ENCODE peak calls at places on chromosomes 2 and 18, in five cellular contexts. One of them, this sample, is unnamed.

GRCh38 chr2:37456479-37456878 is 112.0 kb downstream of the QPCT start:
- ATAC-seq in activated T-cell treated with anti-CD3 and anti-CD28 coated beads, Interleukin-2, amount 50 U/mL, for 4 hours: peak; percentile 60
- ATAC-seq in aorta: no peak
- ATAC-seq in stimulated activated effector memory CD8-positive, alpha-beta T cell treated with anti-CD3 and anti-CD28 coated beads, Interleukin-12 subunit alpha, Interleukin-12 subunit beta, amount 100 ng/mL, for 72 hours: peak; percentile 65
- ATAC-seq in left cardiac atrium: peak; percentile 23
- ATAC-seq in this sample: no peak

GRCh38 chr2:189628817-189629552 is 32.3 kb upstream of the ASNSD1 start:
- ATAC-seq in activated T-cell treated with anti-CD3 and anti-CD28 coated beads, Interleukin-2, amount 50 U/mL, for 4 hours: no peak
- ATAC-seq in aorta: no peak
- ATAC-seq in stimulated activated effector memory CD8-positive, alpha-beta T cell treated with anti-CD3 and anti-CD28 coated beads, Interleukin-12 subunit alpha, Interleukin-12 subunit beta, amount 100 ng/mL, for 72 hours: no peak
- ATAC-seq in left cardiac atrium: peak; percentile 67
- ATAC-seq in this sample: no peak

GRCh38 chr2:157930728-157931127 is 54.6 kb upstream of the ACVR1 start:
- ATAC-seq in activated T-cell treated with anti-CD3 and anti-CD28 coated beads, Interleukin-2, amount 50 U/mL, for 4 hours: no peak
- ATAC-seq in aorta: no peak
- ATAC-seq in stimulated activated effector memory CD8-positive, alpha-beta T cell treated with anti-CD3 and anti-CD28 coated beads, Interleukin-12 subunit alpha, Interleukin-12 subunit beta, amount 100 ng/mL, for 72 hours: no peak
- ATAC-seq in left cardiac atrium: peak; percentile 57
- ATAC-seq in this sample: no peak

GRCh38 chr18:26228562-26229260 is 2.5 kb downstream of the TAF4B start:
- ATAC-seq in activated T-cell treated with anti-CD3 and anti-CD28 coated beads, Interleukin-2, amount 50 U/mL, for 4 hours: peak; percentile 23
- ATAC-seq in aorta: no peak
- ATAC-seq in stimulated activated effector memory CD8-positive, alpha-beta T cell treated with anti-CD3 and anti-CD28 coated beads, Interleukin-12 subunit alpha, Interleukin-12 subunit beta, amount 100 ng/mL, for 72 hours: no peak
- ATAC-seq in left cardiac atrium: no peak
- ATAC-seq in this sample: no peak

GRCh38 chr2:69975853-69976462 is 14.5 kb upstream of the ASPRV1 start:
- ATAC-seq in activated T-cell treated with anti-CD3 and anti-CD28 coated beads, Interleukin-2, amount 50 U/mL, for 4 hours: no peak
- ATAC-seq in aorta: no peak
- ATAC-seq in stimulated activated effector memory CD8-positive, alpha-beta T cell treated with anti-CD3 and anti-CD28 coated beads, Interleukin-12 subunit alpha, Interleukin-12 subunit beta, amount 100 ng/mL, for 72 hours: no peak
- ATAC-seq in left cardiac atrium: no peak
- ATAC-seq in this sample: peak; percentile 31

GRCh38 chr18:67381608-67382150 is 134.8 kb downstream of the DSEL start:
- ATAC-seq in activated T-cell treated with anti-CD3 and anti-CD28 coated beads, Interleukin-2, amount 50 U/mL, for 4 hours: no peak
- ATAC-seq in aorta: peak; percentile 29
- ATAC-seq in stimulated activated effector memory CD8-positive, alpha-beta T cell treated with anti-CD3 and anti-CD28 coated beads, Interleukin-12 subunit alpha, Interleukin-12 subunit beta, amount 100 ng/mL, for 72 hours: no peak
- ATAC-seq in left cardiac atrium: no peak
- ATAC-seq in this sample: no peak

GRCh38 chr2:62415019-62415431 is 91.0 kb downstream of the TMEM17 start:
- ATAC-seq in activated T-cell treated with anti-CD3 and anti-CD28 coated beads, Interleukin-2, amount 50 U/mL, for 4 hours: no peak
- ATAC-seq in aorta: no peak
- ATAC-seq in stimulated activated effector memory CD8-positive, alpha-beta T cell treated with anti-CD3 and anti-CD28 coated beads, Interleukin-12 subunit alpha, Interleukin-12 subunit beta, amount 100 ng/mL, for 72 hours: peak; percentile 56
- ATAC-seq in left cardiac atrium: no peak
- ATAC-seq in this sample: no peak

GRCh38 chr2:190740449-190740848 is 91.6 kb downstream of the NAB1 start:
- ATAC-seq in activated T-cell treated with anti-CD3 and anti-CD28 coated beads, Interleukin-2, amount 50 U/mL, for 4 hours: no peak
- ATAC-seq in aorta: no peak
- ATAC-seq in stimulated activated effector memory CD8-positive, alpha-beta T cell treated with anti-CD3 and anti-CD28 coated beads, Interleukin-12 subunit alpha, Interleukin-12 subunit beta, amount 100 ng/mL, for 72 hours: no peak
- ATAC-seq in left cardiac atrium: no peak
- ATAC-seq in this sample: no peak

GRCh38 chr2:237330539-237330938 is 83.4 kb downstream of the COL6A3 start:
- ATAC-seq in activated T-cell treated with anti-CD3 and anti-CD28 coated beads, Interleukin-2, amount 50 U/mL, for 4 hours: no peak
- ATAC-seq in aorta: no peak
- ATAC-seq in stimulated activated effector memory CD8-positive, alpha-beta T cell treated with anti-CD3 and anti-CD28 coated beads, Interleukin-12 subunit alpha, Interleukin-12 subunit beta, amount 100 ng/mL, for 72 hours: no peak
- ATAC-seq in left cardiac atrium: no peak
- ATAC-seq in this sample: no peak

GRCh38 chr2:173086518-173087213 is 11.0 kb downstream of the MAP3K20 start:
- ATAC-seq in activated T-cell treated with anti-CD3 and anti-CD28 coated beads, Interleukin-2, amount 50 U/mL, for 4 hours: no peak
- ATAC-seq in aorta: peak; percentile 9
- ATAC-seq in stimulated activated effector memory CD8-positive, alpha-beta T cell treated with anti-CD3 and anti-CD28 coated beads, Interleukin-12 subunit alpha, Interleukin-12 subunit beta, amount 100 ng/mL, for 72 hours: no peak
- ATAC-seq in left cardiac atrium: peak; percentile 39
- ATAC-seq in this sample: peak; percentile 59

GRCh38 chr2:202007015-202008011 is 26.3 kb upstream of the FZD7 start:
- ATAC-seq in activated T-cell treated with anti-CD3 and anti-CD28 coated beads, Interleukin-2, amount 50 U/mL, for 4 hours: no peak
- ATAC-seq in aorta: peak; percentile 88
- ATAC-seq in stimulated activated effector memory CD8-positive, alpha-beta T cell treated with anti-CD3 and anti-CD28 coated beads, Interleukin-12 subunit alpha, Interleukin-12 subunit beta, amount 100 ng/mL, for 72 hours: no peak
- ATAC-seq in left cardiac atrium: peak; percentile 51
- ATAC-seq in this sample: peak; percentile 90

GRCh38 chr2:36770542-36771287 is 74.2 kb downstream of the VIT start:
- ATAC-seq in activated T-cell treated with anti-CD3 and anti-CD28 coated beads, Interleukin-2, amount 50 U/mL, for 4 hours: peak; percentile 63
- ATAC-seq in aorta: no peak
- ATAC-seq in stimulated activated effector memory CD8-positive, alpha-beta T cell treated with anti-CD3 and anti-CD28 coated beads, Interleukin-12 subunit alpha, Interleukin-12 subunit beta, amount 100 ng/mL, for 72 hours: peak; percentile 72
- ATAC-seq in left cardiac atrium: no peak
- ATAC-seq in this sample: no peak

GRCh38 chr2:130823886-130824491 is 12.7 kb upstream of the ARHGEF4 start:
- ATAC-seq in activated T-cell treated with anti-CD3 and anti-CD28 coated beads, Interleukin-2, amount 50 U/mL, for 4 hours: no peak
- ATAC-seq in aorta: no peak
- ATAC-seq in stimulated activated effector memory CD8-positive, alpha-beta T cell treated with anti-CD3 and anti-CD28 coated beads, Interleukin-12 subunit alpha, Interleukin-12 subunit beta, amount 100 ng/mL, for 72 hours: peak; percentile 57
- ATAC-seq in left cardiac atrium: no peak
- ATAC-seq in this sample: no peak

GRCh38 chr2:171882095-171882769 is 11.8 kb downstream of the SLC25A12 start:
- ATAC-seq in activated T-cell treated with anti-CD3 and anti-CD28 coated beads, Interleukin-2, amount 50 U/mL, for 4 hours: peak; percentile 78
- ATAC-seq in aorta: no peak
- ATAC-seq in stimulated activated effector memory CD8-positive, alpha-beta T cell treated with anti-CD3 and anti-CD28 coated beads, Interleukin-12 subunit alpha, Interleukin-12 subunit beta, amount 100 ng/mL, for 72 hours: peak; percentile 78
- ATAC-seq in left cardiac atrium: no peak
- ATAC-seq in this sample: peak; percentile 69

GRCh38 chr2:171531291-171531690 is 9.0 kb downstream of the CYBRD1 start:
- ATAC-seq in activated T-cell treated with anti-CD3 and anti-CD28 coated beads, Interleukin-2, amount 50 U/mL, for 4 hours: no peak
- ATAC-seq in aorta: peak; percentile 88
- ATAC-seq in stimulated activated effector memory CD8-positive, alpha-beta T cell treated with anti-CD3 and anti-CD28 coated beads, Interleukin-12 subunit alpha, Interleukin-12 subunit beta, amount 100 ng/mL, for 72 hours: no peak
- ATAC-seq in left cardiac atrium: peak; percentile 38
- ATAC-seq in this sample: peak; percentile 76

GRCh38 chr2:62216616-62217015 is 20.7 kb downstream of the B3GNT2 start:
- ATAC-seq in activated T-cell treated with anti-CD3 and anti-CD28 coated beads, Interleukin-2, amount 50 U/mL, for 4 hours: peak; percentile 50
- ATAC-seq in aorta: peak; percentile 77
- ATAC-seq in stimulated activated effector memory CD8-positive, alpha-beta T cell treated with anti-CD3 and anti-CD28 coated beads, Interleukin-12 subunit alpha, Interleukin-12 subunit beta, amount 100 ng/mL, for 72 hours: peak; percentile 68
- ATAC-seq in left cardiac atrium: peak; percentile 56
- ATAC-seq in this sample: peak; percentile 56

GRCh38 chr2:238120463-238121298 is 17.8 kb upstream of the KLHL30 start:
- ATAC-seq in activated T-cell treated with anti-CD3 and anti-CD28 coated beads, Interleukin-2, amount 50 U/mL, for 4 hours: no peak
- ATAC-seq in aorta: no peak
- ATAC-seq in stimulated activated effector memory CD8-positive, alpha-beta T cell treated with anti-CD3 and anti-CD28 coated beads, Interleukin-12 subunit alpha, Interleukin-12 subunit beta, amount 100 ng/mL, for 72 hours: no peak
- ATAC-seq in left cardiac atrium: peak; percentile 78
- ATAC-seq in this sample: no peak

GRCh38 chr2:240567137-240567871 is 980 bp upstream of the RNPEPL1 start:
- ATAC-seq in activated T-cell treated with anti-CD3 and anti-CD28 coated beads, Interleukin-2, amount 50 U/mL, for 4 hours: no peak
- ATAC-seq in aorta: peak; percentile 1
- ATAC-seq in stimulated activated effector memory CD8-positive, alpha-beta T cell treated with anti-CD3 and anti-CD28 coated beads, Interleukin-12 subunit alpha, Interleukin-12 subunit beta, amount 100 ng/mL, for 72 hours: no peak
- ATAC-seq in left cardiac atrium: no peak
- ATAC-seq in this sample: no peak

GRCh38 chr2:227592694-227593387 is 5.9 kb upstream of the SCYGR2 start:
- ATAC-seq in activated T-cell treated with anti-CD3 and anti-CD28 coated beads, Interleukin-2, amount 50 U/mL, for 4 hours: no peak
- ATAC-seq in aorta: no peak
- ATAC-seq in stimulated activated effector memory CD8-positive, alpha-beta T cell treated with anti-CD3 and anti-CD28 coated beads, Interleukin-12 subunit alpha, Interleukin-12 subunit beta, amount 100 ng/mL, for 72 hours: no peak
- ATAC-seq in left cardiac atrium: no peak
- ATAC-seq in this sample: no peak

GRCh38 chr2:142975239-142975638 is 97.8 kb downstream of the KYNU start:
- ATAC-seq in activated T-cell treated with anti-CD3 and anti-CD28 coated beads, Interleukin-2, amount 50 U/mL, for 4 hours: no peak
- ATAC-seq in aorta: no peak
- ATAC-seq in stimulated activated effector memory CD8-positive, alpha-beta T cell treated with anti-CD3 and anti-CD28 coated beads, Interleukin-12 subunit alpha, Interleukin-12 subunit beta, amount 100 ng/mL, for 72 hours: no peak
- ATAC-seq in left cardiac atrium: no peak
- ATAC-seq in this sample: no peak

GRCh38 chr2:179250848-179251504 is 13.7 kb downstream of the SESTD1 start:
- ATAC-seq in activated T-cell treated with anti-CD3 and anti-CD28 coated beads, Interleukin-2, amount 50 U/mL, for 4 hours: no peak
- ATAC-seq in aorta: no peak
- ATAC-seq in stimulated activated effector memory CD8-positive, alpha-beta T cell treated with anti-CD3 and anti-CD28 coated beads, Interleukin-12 subunit alpha, Interleukin-12 subunit beta, amount 100 ng/mL, for 72 hours: no peak
- ATAC-seq in left cardiac atrium: no peak
- ATAC-seq in this sample: no peak

GRCh38 chr2:80326861-80327260 is 22.3 kb upstream of the LRRTM1 start:
- ATAC-seq in activated T-cell treated with anti-CD3 and anti-CD28 coated beads, Interleukin-2, amount 50 U/mL, for 4 hours: no peak
- ATAC-seq in aorta: no peak
- ATAC-seq in stimulated activated effector memory CD8-positive, alpha-beta T cell treated with anti-CD3 and anti-CD28 coated beads, Interleukin-12 subunit alpha, Interleukin-12 subunit beta, amount 100 ng/mL, for 72 hours: no peak
- ATAC-seq in left cardiac atrium: no peak
- ATAC-seq in this sample: no peak

GRCh38 chr18:73840319-73841065 is 307.1 kb downstream of the FBXO15 start:
- ATAC-seq in activated T-cell treated with anti-CD3 and anti-CD28 coated beads, Interleukin-2, amount 50 U/mL, for 4 hours: no peak
- ATAC-seq in aorta: no peak
- ATAC-seq in stimulated activated effector memory CD8-positive, alpha-beta T cell treated with anti-CD3 and anti-CD28 coated beads, Interleukin-12 subunit alpha, Interleukin-12 subunit beta, amount 100 ng/mL, for 72 hours: no peak
- ATAC-seq in left cardiac atrium: no peak
- ATAC-seq in this sample: no peak

GRCh38 chr2:929965-930364 is 20.7 kb upstream of the SNTG2 start:
- ATAC-seq in activated T-cell treated with anti-CD3 and anti-CD28 coated beads, Interleukin-2, amount 50 U/mL, for 4 hours: no peak
- ATAC-seq in aorta: no peak
- ATAC-seq in stimulated activated effector memory CD8-positive, alpha-beta T cell treated with anti-CD3 and anti-CD28 coated beads, Interleukin-12 subunit alpha, Interleukin-12 subunit beta, amount 100 ng/mL, for 72 hours: no peak
- ATAC-seq in left cardiac atrium: no peak
- ATAC-seq in this sample: no peak

GRCh38 chr2:39470580-39470979 is 33.5 kb upstream of the MAP4K3 start:
- ATAC-seq in activated T-cell treated with anti-CD3 and anti-CD28 coated beads, Interleukin-2, amount 50 U/mL, for 4 hours: no peak
- ATAC-seq in aorta: no peak
- ATAC-seq in stimulated activated effector memory CD8-positive, alpha-beta T cell treated with anti-CD3 and anti-CD28 coated beads, Interleukin-12 subunit alpha, Interleukin-12 subunit beta, amount 100 ng/mL, for 72 hours: no peak
- ATAC-seq in left cardiac atrium: no peak
- ATAC-seq in this sample: no peak

GRCh38 chr18:57214976-57215375 is 68.1 kb downstream of the BOD1L2 start:
- ATAC-seq in activated T-cell treated with anti-CD3 and anti-CD28 coated beads, Interleukin-2, amount 50 U/mL, for 4 hours: no peak
- ATAC-seq in aorta: no peak
- ATAC-seq in stimulated activated effector memory CD8-positive, alpha-beta T cell treated with anti-CD3 and anti-CD28 coated beads, Interleukin-12 subunit alpha, Interleukin-12 subunit beta, amount 100 ng/mL, for 72 hours: no peak
- ATAC-seq in left cardiac atrium: no peak
- ATAC-seq in this sample: no peak

GRCh38 chr2:111903516-111903915 is 5.1 kb downstream of the MERTK start:
- ATAC-seq in activated T-cell treated with anti-CD3 and anti-CD28 coated beads, Interleukin-2, amount 50 U/mL, for 4 hours: no peak
- ATAC-seq in aorta: no peak
- ATAC-seq in stimulated activated effector memory CD8-positive, alpha-beta T cell treated with anti-CD3 and anti-CD28 coated beads, Interleukin-12 subunit alpha, Interleukin-12 subunit beta, amount 100 ng/mL, for 72 hours: no peak
- ATAC-seq in left cardiac atrium: no peak
- ATAC-seq in this sample: no peak

GRCh38 chr2:218125095-218125494 is 733 bp upstream of the CXCR2 start:
- ATAC-seq in activated T-cell treated with anti-CD3 and anti-CD28 coated beads, Interleukin-2, amount 50 U/mL, for 4 hours: no peak
- ATAC-seq in aorta: no peak
- ATAC-seq in stimulated activated effector memory CD8-positive, alpha-beta T cell treated with anti-CD3 and anti-CD28 coated beads, Interleukin-12 subunit alpha, Interleukin-12 subunit beta, amount 100 ng/mL, for 72 hours: no peak
- ATAC-seq in left cardiac atrium: peak; percentile 65
- ATAC-seq in this sample: no peak

GRCh38 chr2:59701271-59701994 is 852.0 kb downstream of the BCL11A start:
- ATAC-seq in activated T-cell treated with anti-CD3 and anti-CD28 coated beads, Interleukin-2, amount 50 U/mL, for 4 hours: no peak
- ATAC-seq in aorta: no peak
- ATAC-seq in stimulated activated effector memory CD8-positive, alpha-beta T cell treated with anti-CD3 and anti-CD28 coated beads, Interleukin-12 subunit alpha, Interleukin-12 subunit beta, amount 100 ng/mL, for 72 hours: no peak
- ATAC-seq in left cardiac atrium: no peak
- ATAC-seq in this sample: no peak

GRCh38 chr2:85501244-85501643 is 37.7 kb upstream of the MAT2A start:
- ATAC-seq in activated T-cell treated with anti-CD3 and anti-CD28 coated beads, Interleukin-2, amount 50 U/mL, for 4 hours: no peak
- ATAC-seq in aorta: no peak
- ATAC-seq in stimulated activated effector memory CD8-positive, alpha-beta T cell treated with anti-CD3 and anti-CD28 coated beads, Interleukin-12 subunit alpha, Interleukin-12 subunit beta, amount 100 ng/mL, for 72 hours: no peak
- ATAC-seq in left cardiac atrium: no peak
- ATAC-seq in this sample: no peak

GRCh38 chr2:195638738-195639137 is 18.3 kb upstream of the SLC39A10 start:
- ATAC-seq in activated T-cell treated with anti-CD3 and anti-CD28 coated beads, Interleukin-2, amount 50 U/mL, for 4 hours: no peak
- ATAC-seq in aorta: no peak
- ATAC-seq in stimulated activated effector memory CD8-positive, alpha-beta T cell treated with anti-CD3 and anti-CD28 coated beads, Interleukin-12 subunit alpha, Interleukin-12 subunit beta, amount 100 ng/mL, for 72 hours: no peak
- ATAC-seq in left cardiac atrium: no peak
- ATAC-seq in this sample: no peak

GRCh38 chr2:162118166-162119031 is 33.6 kb downstream of the GCG start:
- ATAC-seq in activated T-cell treated with anti-CD3 and anti-CD28 coated beads, Interleukin-2, amount 50 U/mL, for 4 hours: no peak
- ATAC-seq in aorta: peak; percentile 10
- ATAC-seq in stimulated activated effector memory CD8-positive, alpha-beta T cell treated with anti-CD3 and anti-CD28 coated beads, Interleukin-12 subunit alpha, Interleukin-12 subunit beta, amount 100 ng/mL, for 72 hours: no peak
- ATAC-seq in left cardiac atrium: peak; percentile 56
- ATAC-seq in this sample: peak; percentile 42

GRCh38 chr2:98297817-98298684 is 48.2 kb upstream of the CNGA3 start:
- ATAC-seq in activated T-cell treated with anti-CD3 and anti-CD28 coated beads, Interleukin-2, amount 50 U/mL, for 4 hours: no peak
- ATAC-seq in aorta: no peak
- ATAC-seq in stimulated activated effector memory CD8-positive, alpha-beta T cell treated with anti-CD3 and anti-CD28 coated beads, Interleukin-12 subunit alpha, Interleukin-12 subunit beta, amount 100 ng/mL, for 72 hours: no peak
- ATAC-seq in left cardiac atrium: no peak
- ATAC-seq in this sample: no peak

GRCh38 chr2:216131175-216131926 is 22.2 kb downstream of the XRCC5 start:
- ATAC-seq in activated T-cell treated with anti-CD3 and anti-CD28 coated beads, Interleukin-2, amount 50 U/mL, for 4 hours: peak; percentile 55
- ATAC-seq in aorta: no peak
- ATAC-seq in stimulated activated effector memory CD8-positive, alpha-beta T cell treated with anti-CD3 and anti-CD28 coated beads, Interleukin-12 subunit alpha, Interleukin-12 subunit beta, amount 100 ng/mL, for 72 hours: no peak
- ATAC-seq in left cardiac atrium: no peak
- ATAC-seq in this sample: no peak

GRCh38 chr18:46609048-46609447 is 48.0 kb downstream of the LOXHD1 start:
- ATAC-seq in activated T-cell treated with anti-CD3 and anti-CD28 coated beads, Interleukin-2, amount 50 U/mL, for 4 hours: no peak
- ATAC-seq in aorta: no peak
- ATAC-seq in stimulated activated effector memory CD8-positive, alpha-beta T cell treated with anti-CD3 and anti-CD28 coated beads, Interleukin-12 subunit alpha, Interleukin-12 subunit beta, amount 100 ng/mL, for 72 hours: no peak
- ATAC-seq in left cardiac atrium: no peak
- ATAC-seq in this sample: no peak

GRCh38 chr2:10057231-10058107 is 14.1 kb downstream of the KLF11 start:
- ATAC-seq in activated T-cell treated with anti-CD3 and anti-CD28 coated beads, Interleukin-2, amount 50 U/mL, for 4 hours: peak; percentile 41
- ATAC-seq in aorta: peak; percentile 50
- ATAC-seq in stimulated activated effector memory CD8-positive, alpha-beta T cell treated with anti-CD3 and anti-CD28 coated beads, Interleukin-12 subunit alpha, Interleukin-12 subunit beta, amount 100 ng/mL, for 72 hours: peak; percentile 31
- ATAC-seq in left cardiac atrium: peak; percentile 70
- ATAC-seq in this sample: peak; percentile 52

GRCh38 chr2:111982822-111983221 is 72.2 kb upstream of the TMEM87B start:
- ATAC-seq in activated T-cell treated with anti-CD3 and anti-CD28 coated beads, Interleukin-2, amount 50 U/mL, for 4 hours: peak; percentile 86
- ATAC-seq in aorta: no peak
- ATAC-seq in stimulated activated effector memory CD8-positive, alpha-beta T cell treated with anti-CD3 and anti-CD28 coated beads, Interleukin-12 subunit alpha, Interleukin-12 subunit beta, amount 100 ng/mL, for 72 hours: peak; percentile 96
- ATAC-seq in left cardiac atrium: no peak
- ATAC-seq in this sample: no peak

GRCh38 chr2:169490834-169491233 is 11.5 kb downstream of the BBS5 start:
- ATAC-seq in activated T-cell treated with anti-CD3 and anti-CD28 coated beads, Interleukin-2, amount 50 U/mL, for 4 hours: no peak
- ATAC-seq in aorta: no peak
- ATAC-seq in stimulated activated effector memory CD8-positive, alpha-beta T cell treated with anti-CD3 and anti-CD28 coated beads, Interleukin-12 subunit alpha, Interleukin-12 subunit beta, amount 100 ng/mL, for 72 hours: no peak
- ATAC-seq in left cardiac atrium: no peak
- ATAC-seq in this sample: no peak

This sample was measured in gastroesophageal sphincter.